ENCODE peak calls at places on chromosomes 5 and 9, in four cellular contexts. One of them, this sample, is unnamed.

GRCh38 chr5:176927562-176927961 is 28.4 kb upstream of the HK3 start:
- DNase-seq in esophagus muscularis mucosa: no peak
- DNase-seq in frontal cortex: no peak
- DNase-seq in fibroblast of lung: no peak
- DNase-seq in this sample: no peak

GRCh38 chr5:123359866-123360569 is 63.2 kb downstream of the CEP120 start:
- DNase-seq in esophagus muscularis mucosa: no peak
- DNase-seq in fibroblast of lung: no peak
- DNase-seq in frontal cortex: no peak
- DNase-seq in this sample: no peak

GRCh38 chr5:1789838-1790462 is 9.7 kb downstream of the MRPL36 start:
- DNase-seq in fibroblast of lung: peak; percentile 94
- DNase-seq in esophagus muscularis mucosa: no peak
- DNase-seq in frontal cortex: no peak
- DNase-seq in this sample: peak; percentile 95

GRCh38 chr9:69981686-69982450 is 61.8 kb upstream of the MAMDC2 start:
- DNase-seq in frontal cortex: no peak
- DNase-seq in fibroblast of lung: peak; percentile 80
- DNase-seq in esophagus muscularis mucosa: no peak
- DNase-seq in this sample: peak; percentile 89

GRCh38 chr5:127092690-127093089 is 19.4 kb upstream of the C5orf63 start:
- DNase-seq in fibroblast of lung: peak; percentile 76
- DNase-seq in frontal cortex: no peak
- DNase-seq in esophagus muscularis mucosa: no peak
- DNase-seq in this sample: peak; percentile 71

GRCh38 chr5:126816649-126817048 is 39.7 kb downstream of the LMNB1 start:
- DNase-seq in esophagus muscularis mucosa: no peak
- DNase-seq in fibroblast of lung: no peak
- DNase-seq in frontal cortex: no peak
- DNase-seq in this sample: no peak

GRCh38 chr9:136438548-136438908 is 1.1 kb downstream of the INPP5E start:
- DNase-seq in frontal cortex: no peak
- DNase-seq in esophagus muscularis mucosa: no peak
- DNase-seq in fibroblast of lung: peak; percentile 31
- DNase-seq in this sample: peak; percentile 45

GRCh38 chr5:95960802-95961616 is 642 bp downstream of the ELL2 start:
- DNase-seq in frontal cortex: peak; percentile 72
- DNase-seq in esophagus muscularis mucosa: peak; percentile 93
- DNase-seq in fibroblast of lung: peak; percentile 79
- DNase-seq in this sample: peak; percentile 84

GRCh38 chr5:115810776-115811175 is 5.7 kb downstream of the CDO1 start:
- DNase-seq in fibroblast of lung: peak; percentile 75
- DNase-seq in frontal cortex: no peak
- DNase-seq in esophagus muscularis mucosa: no peak
- DNase-seq in this sample: peak; percentile 32

GRCh38 chr9:74303945-74304344 is 193.2 kb upstream of the RORB start:
- DNase-seq in fibroblast of lung: no peak
- DNase-seq in frontal cortex: no peak
- DNase-seq in esophagus muscularis mucosa: no peak
- DNase-seq in this sample: no peak

GRCh38 chr5:175003531-175003930 is 279.1 kb downstream of the MSX2 start:
- DNase-seq in fibroblast of lung: no peak
- DNase-seq in esophagus muscularis mucosa: no peak
- DNase-seq in frontal cortex: no peak
- DNase-seq in this sample: no peak

GRCh38 chr5:172004824-172005237 is 1.6 kb downstream of the FBXW11 start:
- DNase-seq in fibroblast of lung: peak; percentile 39
- DNase-seq in frontal cortex: no peak
- DNase-seq in esophagus muscularis mucosa: no peak
- DNase-seq in this sample: peak; percentile 50

GRCh38 chr5:55680353-55680752 is 31.8 kb downstream of the SLC38A9 start:
- DNase-seq in esophagus muscularis mucosa: no peak
- DNase-seq in fibroblast of lung: peak; percentile 11
- DNase-seq in frontal cortex: no peak
- DNase-seq in this sample: no peak

GRCh38 chr5:128596071-128596470 is 58.0 kb upstream of the FBN2 start:
- DNase-seq in frontal cortex: no peak
- DNase-seq in esophagus muscularis mucosa: no peak
- DNase-seq in fibroblast of lung: peak; percentile 26
- DNase-seq in this sample: no peak

GRCh38 chr5:66982514-66982913 is 214.1 kb downstream of the CD180 start:
- DNase-seq in fibroblast of lung: no peak
- DNase-seq in esophagus muscularis mucosa: no peak
- DNase-seq in frontal cortex: no peak
- DNase-seq in this sample: no peak

GRCh38 chr9:136955943-136956335 is 3.9 kb downstream of the LCN12 start:
- DNase-seq in esophagus muscularis mucosa: no peak
- DNase-seq in fibroblast of lung: no peak
- DNase-seq in frontal cortex: no peak
- DNase-seq in this sample: no peak

GRCh38 chr5:172276214-172276613 is 7.3 kb downstream of the UBTD2 start:
- DNase-seq in frontal cortex: no peak
- DNase-seq in fibroblast of lung: no peak
- DNase-seq in esophagus muscularis mucosa: no peak
- DNase-seq in this sample: peak; percentile 61

GRCh38 chr9:113589890-113590289 is 126.4 kb downstream of the RGS3 start:
- DNase-seq in fibroblast of lung: peak; percentile 34
- DNase-seq in esophagus muscularis mucosa: no peak
- DNase-seq in frontal cortex: no peak
- DNase-seq in this sample: peak; percentile 73

GRCh38 chr5:38870595-38870994 is 24.8 kb downstream of the OSMR start:
- DNase-seq in esophagus muscularis mucosa: no peak
- DNase-seq in fibroblast of lung: no peak
- DNase-seq in frontal cortex: no peak
- DNase-seq in this sample: no peak

GRCh38 chr5:57002959-57003485 is 51.1 kb upstream of the MIER3 start:
- DNase-seq in esophagus muscularis mucosa: no peak
- DNase-seq in fibroblast of lung: no peak
- DNase-seq in frontal cortex: no peak
- DNase-seq in this sample: peak; percentile 5

GRCh38 chr5:65209341-65209740 is 272.4 kb downstream of the ADAMTS6 start:
- DNase-seq in fibroblast of lung: peak; percentile 96
- DNase-seq in frontal cortex: no peak
- DNase-seq in esophagus muscularis mucosa: no peak
- DNase-seq in this sample: peak; percentile 97

GRCh38 chr5:140550147-140551079 is 3.0 kb downstream of the EIF4EBP3 start:
- DNase-seq in esophagus muscularis mucosa: no peak
- DNase-seq in frontal cortex: no peak
- DNase-seq in fibroblast of lung: no peak
- DNase-seq in this sample: no peak

GRCh38 chr9:131402738-131403492 is 9.0 kb downstream of the PRRC2B start:
- DNase-seq in frontal cortex: peak; percentile 53
- DNase-seq in esophagus muscularis mucosa: peak; percentile 97
- DNase-seq in fibroblast of lung: peak; percentile 91
- DNase-seq in this sample: peak; percentile 92

GRCh38 chr9:137789295-137789895 is 88.2 kb upstream of the CACNA1B start:
- DNase-seq in frontal cortex: no peak
- DNase-seq in fibroblast of lung: no peak
- DNase-seq in esophagus muscularis mucosa: no peak
- DNase-seq in this sample: no peak

GRCh38 chr9:35258665-35259474 is 97.1 kb downstream of the UNC13B start:
- DNase-seq in frontal cortex: peak; percentile 10
- DNase-seq in esophagus muscularis mucosa: no peak
- DNase-seq in fibroblast of lung: peak; percentile 60
- DNase-seq in this sample: peak; percentile 80

GRCh38 chr9:81411961-81412360 is 277.4 kb downstream of the TLE1 start:
- DNase-seq in frontal cortex: no peak
- DNase-seq in esophagus muscularis mucosa: no peak
- DNase-seq in fibroblast of lung: peak; percentile 85
- DNase-seq in this sample: peak; percentile 69

GRCh38 chr5:65760504-65761275 is 38.7 kb downstream of the NLN start:
- DNase-seq in fibroblast of lung: peak; percentile 74
- DNase-seq in frontal cortex: peak; percentile 19
- DNase-seq in esophagus muscularis mucosa: no peak
- DNase-seq in this sample: peak; percentile 33

GRCh38 chr9:37968228-37968672 is 64.3 kb upstream of the SLC25A51 start:
- DNase-seq in esophagus muscularis mucosa: no peak
- DNase-seq in fibroblast of lung: peak; percentile 79
- DNase-seq in frontal cortex: no peak
- DNase-seq in this sample: peak; percentile 68

GRCh38 chr9:104301770-104302169 is 202.3 kb upstream of the OR13F1 start:
- DNase-seq in esophagus muscularis mucosa: no peak
- DNase-seq in frontal cortex: no peak
- DNase-seq in fibroblast of lung: no peak
- DNase-seq in this sample: no peak

GRCh38 chr5:172607213-172607793 is 33.8 kb upstream of the NEURL1B start:
- DNase-seq in esophagus muscularis mucosa: no peak
- DNase-seq in fibroblast of lung: no peak
- DNase-seq in frontal cortex: no peak
- DNase-seq in this sample: no peak

GRCh38 chr9:112049834-112050516 is 125.1 kb downstream of the SUSD1 start:
- DNase-seq in fibroblast of lung: peak; percentile 75
- DNase-seq in frontal cortex: no peak
- DNase-seq in esophagus muscularis mucosa: no peak
- DNase-seq in this sample: no peak

GRCh38 chr9:133210202-133210532 is 1.1 kb upstream of the OBP2B start:
- DNase-seq in fibroblast of lung: no peak
- DNase-seq in esophagus muscularis mucosa: no peak
- DNase-seq in frontal cortex: no peak
- DNase-seq in this sample: no peak

GRCh38 chr9:136024696-136025316 is 63.6 kb upstream of the UBAC1 start:
- DNase-seq in frontal cortex: peak; percentile 41
- DNase-seq in fibroblast of lung: no peak
- DNase-seq in esophagus muscularis mucosa: no peak
- DNase-seq in this sample: no peak

GRCh38 chr9:28782630-28783029 is 1209.3 kb upstream of the C9orf72 start:
- DNase-seq in fibroblast of lung: no peak
- DNase-seq in esophagus muscularis mucosa: no peak
- DNase-seq in frontal cortex: no peak
- DNase-seq in this sample: peak; percentile 13

GRCh38 chr9:129888085-129888808 is 53.0 kb downstream of the USP20 start:
- DNase-seq in fibroblast of lung: no peak
- DNase-seq in frontal cortex: no peak
- DNase-seq in esophagus muscularis mucosa: no peak
- DNase-seq in this sample: no peak

GRCh38 chr5:142866563-142867275 is 96.5 kb downstream of the ARHGAP26 start:
- DNase-seq in frontal cortex: no peak
- DNase-seq in esophagus muscularis mucosa: no peak
- DNase-seq in fibroblast of lung: peak; percentile 78
- DNase-seq in this sample: peak; percentile 79

GRCh38 chr9:34454571-34455065 is 3.8 kb downstream of the FAM219A start:
- DNase-seq in frontal cortex: no peak
- DNase-seq in esophagus muscularis mucosa: no peak
- DNase-seq in fibroblast of lung: peak; percentile 40
- DNase-seq in this sample: peak; percentile 88

GRCh38 chr5:137263319-137263718 is 235.8 kb downstream of the SPOCK1 start:
- DNase-seq in fibroblast of lung: no peak
- DNase-seq in esophagus muscularis mucosa: peak; percentile 89
- DNase-seq in frontal cortex: no peak
- DNase-seq in this sample: no peak

GRCh38 chr9:20980713-20981481 is 50.5 kb downstream of the HACD4 start:
- DNase-seq in fibroblast of lung: peak; percentile 93
- DNase-seq in esophagus muscularis mucosa: no peak
- DNase-seq in frontal cortex: no peak
- DNase-seq in this sample: peak; percentile 67

GRCh38 chr5:10059611-10060379 is 189.9 kb downstream of the ATPSCKMT start:
- DNase-seq in fibroblast of lung: no peak
- DNase-seq in frontal cortex: no peak
- DNase-seq in esophagus muscularis mucosa: no peak
- DNase-seq in this sample: no peak

This sample was measured in ELR.